ENCODE peak calls at places on chromosomes 2 and 18, in eight cellular contexts. L is GF-D8; A is HEK293T; U is H9; M is cerebellum; H is G401; W is stimulated activated CD4-positive, alpha-beta T cell treated with anti-CD3 and anti-CD28 coated beads, Interleukin-4, amount 100 ng/mL, for 48 hours; Y is Karpas-422. J is an unnamed sample.

GRCh38 chr2:8329660-8330622 is 351.9 kb upstream of the ID2 start:
- DNase-seq in H (no peak), U (no peak), L (no peak), M (no peak), Y (no peak), W (no peak), A (no peak), J (no peak)

GRCh38 chr2:21633015-21633414 is 509.2 kb downstream of the TDRD15 start:
- DNase-seq in U (no peak), W (no peak), L (no peak), A (no peak), H (no peak), Y (no peak), M (no peak), J (no peak)

GRCh38 chr18:59631583-59632181 is 65.5 kb downstream of the CCBE1 start:
- DNase-seq in W (no peak), A (peak; percentile 14), M (no peak), Y (peak; percentile 62), U (peak; percentile 52), L (no peak), H (no peak), J (no peak)

GRCh38 chr2:224221455-224221913 is 180.4 kb downstream of the FAM124B start:
- DNase-seq in W (no peak), H (no peak), M (no peak), U (peak; percentile 52), Y (no peak), A (no peak), L (no peak), J (no peak)

GRCh38 chr2:3522851-3523481 is 3.6 kb upstream of the ADI1 start:
- DNase-seq in L (no peak), W (no peak), U (no peak), Y (no peak), H (peak; percentile 75), M (peak; percentile 40), A (no peak), J (no peak)

GRCh38 chr2:137220438-137220998 is 455.2 kb downstream of the THSD7B start:
- DNase-seq in Y (no peak), H (no peak), W (no peak), L (no peak), U (no peak), A (no peak), M (no peak), J (no peak)

GRCh38 chr2:168607992-168608391 is 151.9 kb downstream of the CERS6 start:
- DNase-seq in W (no peak), H (peak; percentile 50), M (peak; percentile 30), U (no peak), L (no peak), A (no peak), Y (no peak), J (no peak)

GRCh38 chr2:120415728-120416509 is 70.0 kb downstream of the INHBB start:
- DNase-seq in H (no peak), L (no peak), W (no peak), Y (no peak), U (no peak), M (no peak), A (no peak), J (no peak)

GRCh38 chr18:52348209-52348608 is 8.2 kb downstream of the DCC start:
- DNase-seq in L (no peak), A (peak; percentile 9), U (peak; percentile 50), Y (peak; percentile 59), M (no peak), H (no peak), W (no peak), J (no peak)

GRCh38 chr2:40093036-40093673 is 314.1 kb upstream of the THUMPD2 start:
- DNase-seq in W (no peak), Y (peak; percentile 29), A (no peak), U (no peak), H (no peak), L (no peak), M (no peak), J (no peak)